ENCODE peak calls at places on chromosomes 16 and 17, in ten cellular contexts. T is nephron progenitor cell; H is EL; F is Right ventricle myocardium superior; L is T-helper 1 cell; U is vagina; A is left ventricle myocardium superior; X is stimulated activated CD8-positive, alpha-beta memory T cell treated with anti-CD3 and anti-CD28 coated beads, Interleukin-15, amount 100 ng/mL, for 24 hours; Q is NCI-H187; B is HEK293T. S is an unnamed sample.
A peak's percentile ranks its signal among the peaks of the same experiment; 100 is the strongest.

GRCh38 chr17:59848778-59849177 is 44.0 kb downstream of the TUBD1 start:
- DNase-seq in T (no peak), H (no peak), F (peak; percentile 80), L (peak; percentile 82), U (no peak), A (peak; percentile 64), X (no peak), Q (no peak), B (no peak), S (no peak)

GRCh38 chr16:58026705-58027340 is 1.3 kb downstream of the MMP15 start:
- DNase-seq in T (peak; percentile 57), H (no peak), F (no peak), L (no peak), U (no peak), A (peak; percentile 52), X (no peak), Q (no peak), B (no peak), S (no peak)

GRCh38 chr17:42248351-42249179 is 27.6 kb downstream of the STAT5B start:
- DNase-seq in T (no peak), H (peak; percentile 70), F (peak; percentile 78), L (peak; percentile 93), U (no peak), A (peak; percentile 52), X (peak; percentile 33), Q (no peak), B (no peak), S (peak; percentile 68)

GRCh38 chr16:48123104-48123788 is 32.5 kb downstream of the ABCC12 start:
- DNase-seq in T (no peak), H (peak; percentile 99), F (no peak), L (peak; percentile 55), U (no peak), A (no peak), X (peak; percentile 15), Q (no peak), B (no peak), S (no peak)

GRCh38 chr16:66551362-66551761 is 1.0 kb upstream of the CKLF start:
- DNase-seq in T (peak; percentile 21), H (peak; percentile 52), F (peak; percentile 60), L (peak; percentile 78), U (no peak), A (no peak), X (no peak), Q (no peak), B (peak; percentile 63), S (peak; percentile 50)

GRCh38 chr16:79845006-79845733 is 244.6 kb upstream of the MAF start:
- DNase-seq in T (no peak), H (no peak), F (no peak), L (peak; percentile 72), U (no peak), A (no peak), X (no peak), Q (no peak), B (no peak), S (no peak)

GRCh38 chr17:74526681-74527080 is 4.6 kb downstream of the CD300LB start:
- DNase-seq in T (no peak), H (no peak), F (no peak), L (no peak), U (no peak), A (no peak), X (no peak), Q (no peak), B (no peak), S (no peak)

GRCh38 chr17:52419256-52419655 is 260.7 kb upstream of the CA10 start:
- DNase-seq in T (no peak), H (no peak), F (no peak), L (no peak), U (no peak), A (no peak), X (no peak), Q (no peak), B (no peak), S (no peak)

GRCh38 chr16:2831203-2831602 is 1.1 kb downstream of the ZG16B start:
- DNase-seq in T (no peak), H (no peak), F (peak; percentile 39), L (no peak), U (no peak), A (no peak), X (no peak), Q (no peak), B (no peak), S (no peak)

GRCh38 chr16:48223490-48223889 is 20.6 kb upstream of the LONP2 start:
- DNase-seq in T (no peak), H (no peak), F (no peak), L (no peak), U (no peak), A (no peak), X (no peak), Q (no peak), B (no peak), S (no peak)

GRCh38 chr17:82225368-82226029 is 3.3 kb upstream of the SLC16A3 start:
- DNase-seq in T (peak; percentile 52), H (no peak), F (peak; percentile 41), L (no peak), U (no peak), A (peak; percentile 29), X (no peak), Q (no peak), B (no peak), S (no peak)

GRCh38 chr17:48636177-48637018 is 10.2 kb upstream of the HOXB9 start:
- DNase-seq in T (peak; percentile 99), H (peak; percentile 77), F (peak; percentile 76), L (peak; percentile 63), U (no peak), A (peak; percentile 69), X (no peak), Q (no peak), B (peak; percentile 78), S (peak; percentile 40)

GRCh38 chr16:49639739-49640388 is 216.0 kb downstream of the ZNF423 start:
- DNase-seq in T (peak; percentile 76), H (no peak), F (peak; percentile 77), L (no peak), U (no peak), A (peak; percentile 73), X (no peak), Q (no peak), B (peak; percentile 16), S (no peak)

GRCh38 chr16:20898938-20899502 is 1.1 kb downstream of the DCUN1D3 start:
- DNase-seq in T (no peak), H (peak; percentile 80), F (no peak), L (no peak), U (no peak), A (no peak), X (no peak), Q (no peak), B (no peak), S (no peak)

GRCh38 chr17:76866203-76866602 is 2.0 kb upstream of the MGAT5B start:
- DNase-seq in T (no peak), H (no peak), F (no peak), L (no peak), U (no peak), A (no peak), X (no peak), Q (no peak), B (no peak), S (no peak)

GRCh38 chr16:74448990-74449389 is 27.7 kb upstream of the CLEC18B start:
- DNase-seq in T (no peak), H (peak; percentile 96), F (peak; percentile 72), L (no peak), U (no peak), A (peak; percentile 58), X (no peak), Q (no peak), B (no peak), S (no peak)

GRCh38 chr17:43378766-43379165 is 20.0 kb upstream of the ARL4D start:
- DNase-seq in T (no peak), H (no peak), F (no peak), L (no peak), U (no peak), A (no peak), X (no peak), Q (no peak), B (no peak), S (no peak)

GRCh38 chr17:63082952-63083351 is 116.9 kb downstream of the TANC2 start:
- DNase-seq in T (no peak), H (peak; percentile 60), F (no peak), L (no peak), U (no peak), A (no peak), X (no peak), Q (no peak), B (no peak), S (no peak)

GRCh38 chr17:81130385-81131288 is 34.7 kb upstream of the PVALEF start:
- DNase-seq in T (no peak), H (no peak), F (no peak), L (no peak), U (no peak), A (no peak), X (no peak), Q (no peak), B (no peak), S (no peak)

GRCh38 chr17:62075308-62075815 is 10.3 kb upstream of the MED13 start:
- DNase-seq in T (no peak), H (no peak), F (no peak), L (no peak), U (no peak), A (no peak), X (no peak), Q (no peak), B (no peak), S (no peak)

GRCh38 chr16:67441907-67442306 is 11.0 kb downstream of the HSD11B2 start:
- DNase-seq in T (no peak), H (no peak), F (peak; percentile 71), L (no peak), U (no peak), A (peak; percentile 69), X (no peak), Q (no peak), B (no peak), S (no peak)

GRCh38 chr17:29469251-29469650 is 79.1 kb downstream of the TAOK1 start:
- DNase-seq in T (no peak), H (no peak), F (no peak), L (no peak), U (no peak), A (no peak), X (no peak), Q (no peak), B (no peak), S (no peak)